ENCODE peak calls at places on chromosomes 7 and 10, in five cellular contexts. L, F, W, M and P are unnamed samples. For H3K4me1, the result is how much of the 10 kb centered on the place peaks cover.

GRCh38 chr10:6045600-6046457 is 16.3 kb downstream of the IL2RA start:
- DNase-seq in L (no peak), F (no peak), W (no peak), M (no peak), P (no peak)

GRCh38 chr7:139976838-139977656 is 85.7 kb downstream of the PARP12 start:
- DNase-seq in L (no peak), F (no peak), W (no peak), M (no peak), P (no peak)

GRCh38 chr7:158272509-158273137 is 315.0 kb downstream of the PTPRN2 start:
- DNase-seq in L (no peak), F (no peak), W (no peak), M (no peak), P (no peak)

GRCh38 chr10:52879181-52879607 is 106.6 kb upstream of the MBL2 start:
- DNase-seq in L (no peak), F (no peak), W (peak), M (no peak), P (no peak)

GRCh38 chr10:86804805-86805204 is 48.4 kb downstream of the BMPR1A start:
- DNase-seq in L (no peak), F (no peak), W (no peak), M (no peak), P (no peak)

GRCh38 chr10:103881420-103882284 is 26.3 kb upstream of the SH3PXD2A start:
- DNase-seq in L (no peak), F (peak), W (no peak), M (peak), P (no peak)

GRCh38 chr7:108413782-108414492 is 42.3 kb downstream of the NRCAM start:
- DNase-seq in L (no peak), F (no peak), W (peak), M (no peak), P (peak)

GRCh38 chr7:73496626-73497025 is 25.5 kb downstream of the BAZ1B start:
- DNase-seq in L (no peak), F (no peak), W (no peak), M (no peak), P (no peak)

GRCh38 chr7:140810830-140811556 is 113.7 kb downstream of the BRAF start:
- DNase-seq in L (peak), F (no peak), W (peak), M (peak), P (peak)

GRCh38 chr10:81297292-81297691 is 577.7 kb upstream of the NRG3 start:
- DNase-seq in L (no peak), F (no peak), W (no peak), M (no peak), P (no peak)

GRCh38 chr7:133675510-133676218 is 422.8 kb downstream of the EXOC4 start:
- DNase-seq in L (no peak), F (no peak), W (no peak), M (no peak), P (no peak)

GRCh38 chr10:60446855-60447254 is 57.2 kb upstream of the ANK3 start:
- DNase-seq in L (no peak), F (no peak), W (peak), M (no peak), P (no peak)

DNA sequence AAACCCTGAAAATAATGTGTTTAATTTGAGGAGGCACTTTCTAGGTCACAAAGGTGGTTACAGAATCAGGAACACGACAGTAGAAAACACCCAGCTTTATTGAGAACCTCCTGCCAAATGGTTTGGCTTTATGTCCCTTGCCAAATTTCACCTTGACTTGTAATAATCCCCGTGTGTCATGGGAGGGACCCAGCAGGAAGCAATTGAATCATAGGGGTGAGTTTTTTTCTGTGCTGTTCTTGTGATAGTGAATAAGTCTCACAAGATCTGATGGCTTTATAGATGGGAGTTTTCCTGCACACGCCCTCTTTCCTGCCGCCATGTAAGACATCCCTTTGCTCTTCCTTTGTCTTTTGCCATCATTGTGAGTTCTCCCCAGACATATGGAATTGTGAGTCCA is 193.8 kb upstream of the KLF6 start:
- DNase-seq in L (no peak), F (no peak), W (no peak), M (no peak), P (no peak)
- H3K4me1 ChIP-seq in L (under half), F (under half), W (under half), M (under half), P (under half)

DNA sequence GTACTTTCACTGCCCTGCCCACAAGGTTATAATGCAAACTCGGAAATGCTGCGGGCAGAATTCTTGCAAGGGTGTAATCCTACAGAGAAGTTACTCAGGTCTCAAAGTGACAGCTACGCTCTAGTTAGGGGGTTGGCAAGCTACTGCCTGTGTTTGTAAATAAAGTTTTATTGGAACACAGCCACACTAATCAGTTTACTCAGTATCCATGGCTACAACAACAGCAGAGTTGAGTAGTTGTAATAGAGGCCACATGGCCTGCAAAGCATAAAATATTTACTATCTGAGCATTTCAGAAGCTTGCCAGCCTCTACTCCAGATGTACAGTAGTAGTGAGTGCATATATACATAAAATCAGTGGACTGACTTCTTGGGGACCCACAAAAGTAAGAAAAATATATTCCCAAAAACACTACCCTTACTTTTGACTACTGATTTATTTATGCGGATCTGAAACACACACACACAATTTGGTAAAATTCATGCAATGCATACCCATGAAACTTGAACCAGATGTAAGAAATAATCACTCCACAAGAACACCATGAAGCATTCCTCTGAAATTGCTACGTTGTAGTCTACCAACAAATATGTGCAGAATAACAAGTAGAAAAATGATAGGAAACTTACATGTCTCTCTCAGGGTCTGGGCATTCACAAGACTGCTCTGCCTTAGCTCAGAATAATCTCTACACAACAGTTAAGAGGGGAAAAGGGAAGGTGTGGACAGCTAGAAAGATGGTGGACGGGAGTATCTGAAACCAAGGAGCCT is 52.9 kb downstream of the SMURF1 start:
- DNase-seq in L (no peak), F (no peak), W (peak), M (peak), P (no peak)
- H3K4me1 ChIP-seq in L (under half), F (under half), W (under half), M (under half), P (under half)

DNA sequence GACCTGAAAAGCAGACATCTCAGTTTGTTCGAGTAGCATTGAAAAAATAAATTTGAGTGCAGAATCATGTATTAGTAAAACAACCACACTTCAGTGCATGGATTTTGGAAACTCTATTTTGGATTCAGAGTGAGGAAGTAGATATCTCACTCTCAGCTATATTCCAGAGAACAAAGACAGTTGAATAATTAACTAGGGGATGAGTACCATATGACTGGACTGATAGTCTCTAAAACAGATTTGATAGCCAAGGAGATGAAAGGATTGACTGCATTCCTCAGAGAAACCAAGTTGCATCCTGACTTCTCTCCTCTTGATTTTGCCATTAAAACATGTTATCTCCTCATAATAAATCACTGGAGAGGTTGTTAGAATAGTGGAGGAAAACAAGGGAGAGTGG is 268.4 kb upstream of the SP4 start:
- DNase-seq in L (no peak), F (no peak), W (no peak), M (no peak), P (no peak)
- H3K4me1 ChIP-seq in L (under half), F (under half), W (under half), M (under half), P (under half)

GRCh38 chr10:124089859-124090258 is 3.5 kb downstream of the CHST15 start:
- DNase-seq in L (no peak), F (no peak), W (no peak), M (no peak), P (no peak)

GRCh38 chr10:124087672-124088634 is 5.4 kb downstream of the CHST15 start:
- DNase-seq in L (peak), F (no peak), W (peak), M (no peak), P (no peak)

GRCh38 chr10:124086787-124087671 is 6.4 kb downstream of the CHST15 start:
- DNase-seq in L (no peak), F (no peak), W (no peak), M (no peak), P (no peak)

GRCh38 chr10:124090630-124091209 is 2.7 kb downstream of the CHST15 start:
- DNase-seq in L (no peak), F (no peak), W (no peak), M (no peak), P (no peak)

DNA sequence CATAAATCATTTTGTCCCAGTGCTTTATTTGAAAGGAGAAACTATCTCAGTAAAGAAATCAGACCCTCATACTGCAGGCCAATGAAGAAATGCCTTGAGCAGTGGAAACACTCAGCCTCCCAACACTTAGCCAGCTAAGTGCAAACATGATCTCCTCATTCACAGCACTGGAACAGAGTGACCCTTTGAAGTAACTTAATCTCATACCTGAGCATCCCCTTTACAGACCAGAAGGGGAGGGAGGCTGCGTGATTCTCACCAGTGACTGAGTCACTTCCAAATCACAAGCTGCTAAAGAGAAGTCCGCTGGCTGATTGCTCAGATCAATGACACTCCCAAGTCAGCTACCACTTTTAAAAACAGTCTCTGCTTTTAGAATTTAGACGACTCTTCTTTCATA is 4.5 kb downstream of the CHST15 start:
- DNase-seq in L (no peak), F (no peak), W (no peak), M (no peak), P (no peak)
- H3K4me1 ChIP-seq in L (under half), F (under half), W (under half), M (under half), P (under half)

GRCh38 chr10:34426041-34426440 is 389.1 kb downstream of the PARD3 start:
- DNase-seq in L (no peak), F (no peak), W (no peak), M (no peak), P (no peak)

GRCh38 chr10:34420795-34421194 is 394.3 kb downstream of the PARD3 start:
- DNase-seq in L (no peak), F (no peak), W (no peak), M (no peak), P (no peak)

GRCh38 chr10:34423607-34424325 is 391.3 kb downstream of the PARD3 start:
- DNase-seq in L (no peak), F (no peak), W (no peak), M (no peak), P (no peak)

GRCh38 chr10:34415039-34415438 is 400.1 kb downstream of the PARD3 start:
- DNase-seq in L (no peak), F (no peak), W (no peak), M (no peak), P (no peak)

DNA sequence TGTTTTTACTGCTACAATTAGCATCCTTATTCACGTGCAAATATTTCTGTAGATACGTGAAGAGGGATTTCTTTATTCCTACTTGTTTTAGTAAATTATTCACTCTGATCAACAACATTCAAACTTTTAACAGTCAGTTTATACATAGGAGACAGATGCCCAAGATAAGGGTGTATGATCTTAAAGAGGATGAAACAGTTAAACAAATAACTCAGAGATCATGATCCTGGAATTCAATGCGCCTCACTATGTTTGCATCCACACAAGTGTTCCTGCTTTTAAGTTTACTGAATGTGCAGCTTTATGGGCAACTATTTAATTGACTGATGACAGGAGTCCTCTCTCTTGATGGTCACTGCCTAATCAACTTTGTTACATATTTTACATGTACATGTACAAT is 394.8 kb downstream of the PARD3 start:
- DNase-seq in L (no peak), F (no peak), W (no peak), M (no peak), P (no peak)
- H3K4me1 ChIP-seq in L (under half), F (under half), W (under half), M (under half), P (under half)

DNA sequence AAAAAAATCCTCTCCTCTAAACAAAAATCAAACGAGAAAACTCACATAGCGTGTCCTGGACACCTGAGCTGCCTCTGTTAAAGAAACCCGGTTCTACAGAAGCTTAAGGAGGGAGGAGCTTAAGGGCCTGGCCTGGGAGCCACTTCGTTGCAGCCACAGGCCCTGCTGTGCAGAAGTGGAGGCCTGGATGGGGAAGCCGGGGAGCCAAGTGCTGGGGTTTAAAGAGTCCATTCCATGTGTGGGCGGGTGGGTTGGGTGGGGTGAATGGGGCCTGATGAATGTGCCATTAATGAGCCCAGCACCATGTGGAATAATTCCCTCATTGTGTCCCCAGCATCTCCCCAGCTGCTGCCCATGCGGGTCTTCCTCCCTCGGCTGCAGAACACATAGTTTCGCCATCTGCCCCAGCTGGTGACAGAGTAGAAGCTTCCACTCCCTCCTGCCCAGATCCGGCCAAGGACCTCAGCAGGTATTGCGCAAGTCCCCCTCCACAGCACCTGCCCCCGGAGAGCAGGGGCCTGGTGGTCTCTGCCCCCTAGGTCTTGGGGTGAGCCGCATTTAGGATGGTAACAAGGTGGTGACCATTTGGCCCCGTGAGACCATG is 127.8 kb upstream of the BTBD16 start:
- DNase-seq in L (no peak), F (no peak), W (no peak), M (no peak), P (peak)
- H3K4me1 ChIP-seq in L (under half), F (half or more), W (under half), M (half or more), P (under half)

DNA sequence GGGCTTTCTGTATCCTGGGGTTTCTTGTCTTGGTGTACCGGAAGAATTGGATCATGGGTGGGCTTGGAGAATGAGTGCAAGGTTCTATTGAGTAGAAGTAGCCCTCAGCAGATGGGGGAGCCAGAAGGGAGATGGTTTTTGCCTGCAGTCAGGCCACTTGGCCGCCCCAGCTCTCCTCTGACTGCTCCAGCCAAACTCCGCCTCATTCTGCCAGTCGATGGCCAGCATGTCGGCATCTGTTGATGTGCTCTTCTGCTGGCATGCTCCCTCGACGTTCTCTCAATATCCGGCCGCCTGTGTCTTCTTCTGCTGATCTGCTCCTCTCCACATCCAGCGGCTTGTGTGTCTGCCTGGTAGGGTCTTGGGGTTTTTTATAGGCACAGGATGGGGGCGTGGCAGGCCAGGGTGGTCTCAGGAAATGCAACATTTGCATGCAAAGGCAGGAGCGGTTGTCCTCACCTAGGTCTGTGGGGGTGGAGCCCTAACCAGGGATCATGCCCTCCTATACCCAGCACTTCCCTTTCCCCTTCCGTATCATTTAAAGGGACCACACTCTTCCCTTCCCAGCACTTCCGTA is 40.2 kb upstream of the TNS3 start:
- DNase-seq in L (no peak), F (no peak), W (no peak), M (no peak), P (no peak)
- H3K4me1 ChIP-seq in L (under half), F (under half), W (under half), M (under half), P (under half)

GRCh38 chr10:3827768-3828403 is 42.9 kb upstream of the KLF6 start:
- DNase-seq in L (no peak), F (no peak), W (no peak), M (no peak), P (no peak)
- H3K4me1 ChIP-seq in L (under half), F (under half), W (under half), M (under half), P (under half)

GRCh38 chr10:119293368-119293767 is 86.0 kb downstream of the GRK5 start:
- DNase-seq in L (no peak), F (no peak), W (no peak), M (no peak), P (no peak)

GRCh38 chr10:119290301-119291036 is 83.1 kb downstream of the GRK5 start:
- DNase-seq in L (no peak), F (no peak), W (no peak), M (no peak), P (peak)

GRCh38 chr10:119291223-119291900 is 84.0 kb downstream of the GRK5 start:
- DNase-seq in L (no peak), F (no peak), W (no peak), M (no peak), P (no peak)

GRCh38 chr10:119289227-119289925 is 82.0 kb downstream of the GRK5 start:
- DNase-seq in L (no peak), F (no peak), W (no peak), M (no peak), P (no peak)

DNA sequence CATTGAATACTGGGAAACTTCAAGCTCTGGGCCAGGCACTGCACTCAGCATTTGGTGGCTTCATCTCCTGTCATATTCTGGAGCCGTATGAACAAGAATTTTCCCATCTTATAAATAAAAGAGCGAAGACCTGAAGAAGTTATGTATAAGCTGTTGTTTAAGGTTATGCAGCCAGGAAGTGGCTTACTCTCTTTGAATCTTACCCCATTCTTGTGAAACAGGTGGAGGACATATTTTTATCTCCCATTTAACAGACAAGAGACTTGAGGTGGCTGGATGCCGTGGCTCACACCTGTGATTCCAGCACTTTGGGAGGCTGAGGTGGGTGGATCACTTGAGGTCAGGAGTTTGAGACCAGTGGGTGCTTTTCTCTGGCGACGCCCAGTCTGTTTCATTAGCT is 85.6 kb downstream of the GRK5 start:
- DNase-seq in L (no peak), F (no peak), W (no peak), M (no peak), P (no peak)
- H3K4me1 ChIP-seq in L (under half), F (half or more), W (under half), M (under half), P (under half)

GRCh38 chr7:12212051-12212485 is 974 bp downstream of the TMEM106B start:
- DNase-seq in L (no peak), F (no peak), W (peak), M (peak), P (peak)
- H3K4me1 ChIP-seq in L (under half), F (under half), W (under half), M (under half), P (under half)